ENCODE peak calls at places on chromosome 11, in seven cellular contexts. One of them, this sample, is unnamed.
A peak's percentile ranks its signal among the peaks of the same experiment; 100 is the strongest.

GRCh38 chr11:3841426-3842304 is 906 bp upstream of the RHOG start:
- DNase-seq in HL-60: peak; percentile 91
- DNase-seq in CD4-positive, alpha-beta T cell: peak; percentile 88
- DNase-seq in tibial nerve: peak; percentile 67
- DNase-seq in kidney: peak; percentile 94
- DNase-seq in GM23338: peak; percentile 88
- DNase-seq in neural crest cell: peak; percentile 79
- DNase-seq in this sample: peak; percentile 79

GRCh38 chr11:85725510-85726258 is 39.7 kb upstream of the CCDC89 start:
- DNase-seq in neural crest cell: no peak
- DNase-seq in CD4-positive, alpha-beta T cell: no peak
- DNase-seq in GM23338: no peak
- DNase-seq in tibial nerve: no peak
- DNase-seq in HL-60: no peak
- DNase-seq in kidney: no peak
- DNase-seq in this sample: no peak

GRCh38 chr11:80929406-80929805 is 1488.6 kb upstream of the TENM4 start:
- DNase-seq in GM23338: no peak
- DNase-seq in tibial nerve: no peak
- DNase-seq in neural crest cell: no peak
- DNase-seq in kidney: no peak
- DNase-seq in HL-60: no peak
- DNase-seq in CD4-positive, alpha-beta T cell: no peak
- DNase-seq in this sample: no peak

GRCh38 chr11:20035701-20036601 is 124.3 kb downstream of the DBX1 start:
- DNase-seq in CD4-positive, alpha-beta T cell: no peak
- DNase-seq in neural crest cell: no peak
- DNase-seq in HL-60: no peak
- DNase-seq in kidney: no peak
- DNase-seq in tibial nerve: peak; percentile 29
- DNase-seq in GM23338: no peak
- DNase-seq in this sample: no peak

GRCh38 chr11:21554284-21554683 is 638.6 kb upstream of the ANO5 start:
- DNase-seq in kidney: no peak
- DNase-seq in HL-60: no peak
- DNase-seq in GM23338: no peak
- DNase-seq in CD4-positive, alpha-beta T cell: no peak
- DNase-seq in neural crest cell: no peak
- DNase-seq in tibial nerve: no peak
- DNase-seq in this sample: no peak

GRCh38 chr11:128843198-128843766 is 23.8 kb downstream of the KCNJ1 start:
- DNase-seq in GM23338: no peak
- DNase-seq in kidney: no peak
- DNase-seq in tibial nerve: no peak
- DNase-seq in HL-60: no peak
- DNase-seq in CD4-positive, alpha-beta T cell: no peak
- DNase-seq in neural crest cell: no peak
- DNase-seq in this sample: no peak

GRCh38 chr11:45400594-45400993 is 114.5 kb upstream of the SYT13 start:
- DNase-seq in tibial nerve: no peak
- DNase-seq in HL-60: no peak
- DNase-seq in neural crest cell: no peak
- DNase-seq in CD4-positive, alpha-beta T cell: no peak
- DNase-seq in kidney: no peak
- DNase-seq in GM23338: no peak
- DNase-seq in this sample: no peak

GRCh38 chr11:36455658-36456111 is 54.4 kb downstream of the TRAF6 start:
- DNase-seq in kidney: peak; percentile 95
- DNase-seq in GM23338: peak; percentile 8
- DNase-seq in HL-60: peak; percentile 59
- DNase-seq in neural crest cell: peak; percentile 16
- DNase-seq in CD4-positive, alpha-beta T cell: no peak
- DNase-seq in tibial nerve: peak; percentile 45
- DNase-seq in this sample: no peak

GRCh38 chr11:134050541-134051383 is 18.1 kb upstream of the JAM3 start:
- DNase-seq in neural crest cell: peak; percentile 75
- DNase-seq in tibial nerve: peak; percentile 57
- DNase-seq in HL-60: peak; percentile 31
- DNase-seq in kidney: peak; percentile 88
- DNase-seq in CD4-positive, alpha-beta T cell: peak; percentile 66
- DNase-seq in GM23338: peak; percentile 71
- DNase-seq in this sample: peak; percentile 62

GRCh38 chr11:126925321-126926093 is 75.1 kb downstream of the KIRREL3 start:
- DNase-seq in kidney: no peak
- DNase-seq in HL-60: no peak
- DNase-seq in GM23338: no peak
- DNase-seq in tibial nerve: no peak
- DNase-seq in neural crest cell: no peak
- DNase-seq in CD4-positive, alpha-beta T cell: no peak
- DNase-seq in this sample: no peak

GRCh38 chr11:75339685-75340409 is 11.6 kb downstream of the ARRB1 start:
- DNase-seq in tibial nerve: no peak
- DNase-seq in neural crest cell: no peak
- DNase-seq in kidney: no peak
- DNase-seq in GM23338: no peak
- DNase-seq in HL-60: peak; percentile 89
- DNase-seq in CD4-positive, alpha-beta T cell: no peak
- DNase-seq in this sample: no peak

GRCh38 chr11:16925495-16926065 is 88.6 kb downstream of the PLEKHA7 start:
- DNase-seq in tibial nerve: no peak
- DNase-seq in kidney: peak; percentile 84
- DNase-seq in neural crest cell: peak; percentile 31
- DNase-seq in CD4-positive, alpha-beta T cell: no peak
- DNase-seq in HL-60: no peak
- DNase-seq in GM23338: peak; percentile 94
- DNase-seq in this sample: peak; percentile 67

GRCh38 chr11:1397146-1397861 is 7.6 kb downstream of the BRSK2 start:
- DNase-seq in neural crest cell: peak; percentile 35
- DNase-seq in GM23338: no peak
- DNase-seq in tibial nerve: no peak
- DNase-seq in kidney: no peak
- DNase-seq in HL-60: no peak
- DNase-seq in CD4-positive, alpha-beta T cell: no peak
- DNase-seq in this sample: no peak

GRCh38 chr11:29251738-29252137 is 765.1 kb downstream of the KCNA4 start:
- DNase-seq in CD4-positive, alpha-beta T cell: no peak
- DNase-seq in kidney: no peak
- DNase-seq in tibial nerve: no peak
- DNase-seq in GM23338: no peak
- DNase-seq in HL-60: peak; percentile 2
- DNase-seq in neural crest cell: no peak
- DNase-seq in this sample: no peak

GRCh38 chr11:117419136-117419914 is 91.7 kb downstream of the CEP164 start:
- DNase-seq in kidney: peak; percentile 29
- DNase-seq in neural crest cell: no peak
- DNase-seq in GM23338: no peak
- DNase-seq in tibial nerve: no peak
- DNase-seq in CD4-positive, alpha-beta T cell: no peak
- DNase-seq in HL-60: no peak
- DNase-seq in this sample: no peak

GRCh38 chr11:12183827-12184620 is 73.6 kb downstream of the MICAL2 start:
- DNase-seq in tibial nerve: no peak
- DNase-seq in neural crest cell: no peak
- DNase-seq in GM23338: no peak
- DNase-seq in CD4-positive, alpha-beta T cell: no peak
- DNase-seq in kidney: no peak
- DNase-seq in HL-60: no peak
- DNase-seq in this sample: no peak

GRCh38 chr11:8732276-8732675 is 49.7 kb downstream of the RPL27A start:
- DNase-seq in GM23338: no peak
- DNase-seq in CD4-positive, alpha-beta T cell: no peak
- DNase-seq in kidney: no peak
- DNase-seq in HL-60: peak; percentile 51
- DNase-seq in tibial nerve: no peak
- DNase-seq in neural crest cell: no peak
- DNase-seq in this sample: no peak

GRCh38 chr11:104254347-104254746 is 90.4 kb upstream of the PDGFD start:
- DNase-seq in CD4-positive, alpha-beta T cell: no peak
- DNase-seq in neural crest cell: peak; percentile 39
- DNase-seq in GM23338: peak; percentile 92
- DNase-seq in tibial nerve: no peak
- DNase-seq in HL-60: peak; percentile 41
- DNase-seq in kidney: no peak
- DNase-seq in this sample: no peak

GRCh38 chr11:36672815-36673450 is 74.9 kb upstream of the RAG2 start:
- DNase-seq in GM23338: peak; percentile 72
- DNase-seq in CD4-positive, alpha-beta T cell: no peak
- DNase-seq in HL-60: peak; percentile 29
- DNase-seq in neural crest cell: peak; percentile 1
- DNase-seq in kidney: no peak
- DNase-seq in tibial nerve: no peak
- DNase-seq in this sample: no peak

GRCh38 chr11:102438311-102439062 is 14.1 kb downstream of the TMEM123 start:
- DNase-seq in HL-60: no peak
- DNase-seq in tibial nerve: no peak
- DNase-seq in GM23338: no peak
- DNase-seq in CD4-positive, alpha-beta T cell: no peak
- DNase-seq in kidney: no peak
- DNase-seq in neural crest cell: no peak
- DNase-seq in this sample: no peak

GRCh38 chr11:92330114-92330513 is 105.5 kb downstream of the FAT3 start:
- DNase-seq in GM23338: no peak
- DNase-seq in kidney: no peak
- DNase-seq in HL-60: no peak
- DNase-seq in CD4-positive, alpha-beta T cell: no peak
- DNase-seq in neural crest cell: no peak
- DNase-seq in tibial nerve: no peak
- DNase-seq in this sample: no peak

GRCh38 chr11:114260483-114260882 is 35.7 kb upstream of the NNMT start:
- DNase-seq in HL-60: no peak
- DNase-seq in tibial nerve: no peak
- DNase-seq in GM23338: no peak
- DNase-seq in neural crest cell: no peak
- DNase-seq in CD4-positive, alpha-beta T cell: no peak
- DNase-seq in kidney: no peak
- DNase-seq in this sample: no peak

GRCh38 chr11:40273192-40273732 is 1186.2 kb downstream of the LRRC4C start:
- DNase-seq in neural crest cell: no peak
- DNase-seq in GM23338: no peak
- DNase-seq in tibial nerve: no peak
- DNase-seq in HL-60: no peak
- DNase-seq in kidney: no peak
- DNase-seq in CD4-positive, alpha-beta T cell: no peak
- DNase-seq in this sample: no peak

GRCh38 chr11:126197277-126197939 is 14.0 kb downstream of the RPUSD4 start:
- DNase-seq in tibial nerve: no peak
- DNase-seq in neural crest cell: no peak
- DNase-seq in kidney: no peak
- DNase-seq in HL-60: no peak
- DNase-seq in CD4-positive, alpha-beta T cell: no peak
- DNase-seq in GM23338: no peak
- DNase-seq in this sample: no peak

GRCh38 chr11:108929241-108929640 is 264.4 kb downstream of the DDX10 start:
- DNase-seq in tibial nerve: no peak
- DNase-seq in kidney: no peak
- DNase-seq in CD4-positive, alpha-beta T cell: no peak
- DNase-seq in HL-60: no peak
- DNase-seq in neural crest cell: no peak
- DNase-seq in GM23338: no peak
- DNase-seq in this sample: no peak

GRCh38 chr11:82546556-82547162 is 187.0 kb downstream of the FAM181B start:
- DNase-seq in neural crest cell: no peak
- DNase-seq in CD4-positive, alpha-beta T cell: no peak
- DNase-seq in kidney: no peak
- DNase-seq in GM23338: no peak
- DNase-seq in tibial nerve: no peak
- DNase-seq in HL-60: no peak
- DNase-seq in this sample: no peak

GRCh38 chr11:75275581-75275980 is 35.0 kb downstream of the TPBGL start:
- DNase-seq in HL-60: peak; percentile 87
- DNase-seq in neural crest cell: no peak
- DNase-seq in tibial nerve: no peak
- DNase-seq in GM23338: peak; percentile 62
- DNase-seq in kidney: peak; percentile 81
- DNase-seq in CD4-positive, alpha-beta T cell: peak; percentile 82
- DNase-seq in this sample: peak; percentile 26

GRCh38 chr11:77073328-77074001 is 6.7 kb downstream of the CAPN5 start:
- DNase-seq in GM23338: no peak
- DNase-seq in HL-60: no peak
- DNase-seq in tibial nerve: peak; percentile 85
- DNase-seq in neural crest cell: no peak
- DNase-seq in CD4-positive, alpha-beta T cell: no peak
- DNase-seq in kidney: peak; percentile 95
- DNase-seq in this sample: no peak
- TF ChIP-seq CTCF in GM23338: no peak
- TF ChIP-seq CTCF in HL-60: no peak
- TF ChIP-seq CTCF in tibial nerve: peak; percentile 75
- TF ChIP-seq CTCF in neural crest cell: no peak
- TF ChIP-seq CTCF in CD4-positive, alpha-beta T cell: no peak
- TF ChIP-seq CTCF in kidney: no peak
- TF ChIP-seq CTCF in this sample: no peak

DNA sequence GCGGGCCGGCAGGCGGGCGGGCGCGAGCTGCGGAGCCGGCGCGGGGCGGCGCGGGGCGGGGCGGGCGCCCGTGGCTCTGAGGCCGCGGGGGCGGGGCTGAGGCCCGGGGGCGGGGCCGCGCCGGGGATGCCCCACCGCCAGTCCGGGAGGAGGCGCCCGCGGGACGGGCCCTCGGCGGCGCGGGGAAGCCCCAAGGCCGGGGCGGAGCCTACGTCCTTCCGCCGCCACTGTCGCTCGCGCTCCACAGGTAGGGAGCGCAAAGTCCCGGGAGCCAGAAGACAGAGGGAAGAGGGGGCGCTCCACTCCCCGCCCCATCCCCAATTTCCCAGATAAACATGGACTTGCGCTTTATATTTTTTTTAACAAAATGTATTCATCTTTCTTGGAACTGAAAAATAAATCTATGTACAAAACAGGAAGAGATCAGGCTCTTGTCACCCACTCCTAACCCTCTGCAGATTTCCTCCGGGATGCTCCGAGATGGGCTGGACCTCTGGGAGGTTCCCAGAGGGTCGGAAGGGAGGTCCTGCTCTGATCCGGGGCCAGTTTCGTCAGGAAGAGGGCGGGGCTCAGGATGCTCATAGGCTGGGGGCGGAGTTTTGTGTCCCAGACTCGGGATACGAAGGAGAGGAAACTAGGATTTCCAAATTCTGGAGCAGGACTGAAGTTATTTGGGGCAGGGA is at the start of gene MAP4K2:
- DNase-seq in tibial nerve: peak; percentile 83
- DNase-seq in CD4-positive, alpha-beta T cell: peak; percentile 81
- DNase-seq in neural crest cell: peak; percentile 75
- DNase-seq in GM23338: peak; percentile 98
- DNase-seq in kidney: peak; percentile 93
- DNase-seq in HL-60: peak; percentile 72
- DNase-seq in this sample: peak; percentile 91
- TF ChIP-seq CTCF in tibial nerve: peak; percentile 49
- TF ChIP-seq CTCF in CD4-positive, alpha-beta T cell: no peak
- TF ChIP-seq CTCF in neural crest cell: peak; percentile 43
- TF ChIP-seq CTCF in GM23338: peak; percentile 21
- TF ChIP-seq CTCF in kidney: no peak
- TF ChIP-seq CTCF in HL-60: no peak
- TF ChIP-seq CTCF in this sample: no peak

GRCh38 chr11:10308208-10308954 is 3.5 kb downstream of the ADM start:
- DNase-seq in GM23338: no peak
- DNase-seq in tibial nerve: no peak
- DNase-seq in HL-60: no peak
- DNase-seq in kidney: no peak
- DNase-seq in neural crest cell: no peak
- DNase-seq in CD4-positive, alpha-beta T cell: no peak
- DNase-seq in this sample: no peak
- TF ChIP-seq CTCF in GM23338: no peak
- TF ChIP-seq CTCF in tibial nerve: no peak
- TF ChIP-seq CTCF in HL-60: no peak
- TF ChIP-seq CTCF in kidney: no peak
- TF ChIP-seq CTCF in neural crest cell: peak; percentile 33
- TF ChIP-seq CTCF in CD4-positive, alpha-beta T cell: no peak
- TF ChIP-seq CTCF in this sample: no peak

GRCh38 chr11:112086422-112087191 is at the start of the genes SDHD and TIMM8B:
- DNase-seq in CD4-positive, alpha-beta T cell: peak; percentile 96
- DNase-seq in GM23338: peak; percentile 98
- DNase-seq in neural crest cell: peak; percentile 95
- DNase-seq in kidney: peak; percentile 98
- DNase-seq in tibial nerve: peak; percentile 90
- DNase-seq in HL-60: peak; percentile 97
- DNase-seq in this sample: peak; percentile 96
- TF ChIP-seq CTCF in CD4-positive, alpha-beta T cell: peak; percentile 29
- TF ChIP-seq CTCF in GM23338: no peak
- TF ChIP-seq CTCF in neural crest cell: peak; percentile 50
- TF ChIP-seq CTCF in kidney: peak; percentile 26
- TF ChIP-seq CTCF in tibial nerve: peak; percentile 56
- TF ChIP-seq CTCF in HL-60: no peak
- TF ChIP-seq CTCF in this sample: no peak

This sample was measured in mesothelial cell of epicardium.